ENCODE peak calls at places on chromosomes 5 and 9, in five cellular contexts. U is mesenchymal stem cell; G is Calu3; F is activated CD8-positive, alpha-beta memory T cell treated with anti-CD3 and anti-CD28 coated beads for 48 hours; E is GOT3. S is an unnamed sample.

GRCh38 chr9:27600254-27600653 is 27.0 kb upstream of the C9orf72 start:
- DNase-seq in U (peak), F (no peak), E (no peak), G (no peak), S (no peak)

GRCh38 chr5:38347040-38347763 is 88.8 kb downstream of the EGFLAM start:
- DNase-seq in E (no peak), G (peak), F (no peak), U (no peak), S (no peak)

GRCh38 chr5:180648658-180649296 is 623 bp downstream of the FLT4 start:
- DNase-seq in G (no peak), U (no peak), F (no peak), E (no peak), S (peak)

GRCh38 chr5:64331597-64332277 is 166.1 kb downstream of the RNF180 start:
- DNase-seq in U (no peak), E (no peak), G (no peak), F (no peak), S (no peak)

GRCh38 chr9:122912964-122913673 is at the start of gene ZBTB6:
- DNase-seq in U (peak), G (peak), F (peak), E (peak), S (peak)

GRCh38 chr5:43646997-43647396 is 44.0 kb downstream of the NNT start:
- DNase-seq in F (no peak), E (no peak), G (no peak), U (peak), S (no peak)

GRCh38 chr5:154627711-154628678 is 127.2 kb upstream of the LARP1 start:
- DNase-seq in F (no peak), G (no peak), E (no peak), U (no peak), S (no peak)

GRCh38 chr5:94793113-94793815 is 174.8 kb downstream of the SLF1 start:
- DNase-seq in F (peak), G (no peak), E (no peak), U (peak), S (no peak)

GRCh38 chr9:5947912-5948311 is 57.2 kb downstream of the MLANA start:
- DNase-seq in E (no peak), G (no peak), F (no peak), U (no peak), S (no peak)

GRCh38 chr9:8825600-8826147 is 1026.1 kb upstream of the DMAC1 start:
- DNase-seq in F (no peak), G (no peak), E (no peak), U (no peak), S (no peak)

S was measured in ascending aorta.